ENCODE peak calls at places on chromosomes 7 and 10, in eight cellular contexts. Q is cardiac fibroblast, N is heart right ventricle, D is anterior cingulate cortex, Y is glomerular endothelial cell, V is left kidney, F is chondrocyte, U is AG08396. R is an unnamed sample.
A peak's percentile ranks its signal among the peaks of the same experiment; 100 is the strongest.

GRCh38 chr7:2523941-2524807 is 4.6 kb downstream of the LFNG start:
- DNase-seq in D (peak; percentile 80), N (peak; percentile 87), U (no peak), Q (peak; percentile 68), Y (no peak), F (no peak), V (peak; percentile 65), R (no peak)

GRCh38 chr7:12210179-12211053 is 678 bp upstream of the TMEM106B start:
- DNase-seq in Q (no peak), Y (peak; percentile 16), N (peak; percentile 6), V (peak; percentile 65), U (peak; percentile 7), F (no peak), D (no peak), R (no peak)

GRCh38 chr10:99711129-99711719 is 20.7 kb downstream of the COX15 start:
- DNase-seq in D (no peak), Q (peak; percentile 76), V (peak; percentile 70), N (peak; percentile 23), Y (peak; percentile 33), F (no peak), U (peak; percentile 28), R (no peak)

GRCh38 chr7:2821842-2822507 is 22.1 kb downstream of the GNA12 start:
- DNase-seq in Q (peak; percentile 95), F (no peak), N (no peak), Y (peak; percentile 51), V (no peak), D (no peak), U (peak; percentile 76), R (no peak)

GRCh38 chr7:107232568-107233090 is 63.8 kb downstream of the HBP1 start:
- DNase-seq in Y (no peak), Q (peak; percentile 27), F (no peak), V (no peak), N (no peak), D (no peak), U (peak; percentile 22), R (no peak)

GRCh38 chr10:37952926-37953325 is 23.5 kb downstream of the ZNF25 start:
- DNase-seq in V (no peak), Q (no peak), D (no peak), N (no peak), U (no peak), Y (no peak), F (no peak), R (no peak)

GRCh38 chr10:112475565-112476233 is 28.7 kb downstream of the VTI1A start:
- DNase-seq in F (no peak), D (no peak), V (no peak), Q (peak; percentile 32), Y (no peak), N (no peak), U (no peak), R (no peak)

GRCh38 chr7:75916685-75917634 is 2.0 kb downstream of the POR start:
- DNase-seq in V (no peak), F (no peak), Y (no peak), D (no peak), N (no peak), U (no peak), Q (no peak), R (no peak)

GRCh38 chr10:63114031-63114814 is 18.9 kb upstream of the NRBF2 start:
- DNase-seq in N (peak; percentile 74), V (no peak), U (peak; percentile 49), D (no peak), Y (no peak), F (no peak), Q (peak; percentile 98), R (no peak)

GRCh38 chr7:55083206-55083605 is 64.4 kb downstream of the EGFR start:
- DNase-seq in F (no peak), U (no peak), V (no peak), D (no peak), N (no peak), Y (no peak), Q (peak; percentile 66), R (no peak)

GRCh38 chr10:81943583-81943982 is 68.6 kb downstream of the NRG3 start:
- DNase-seq in U (no peak), N (no peak), Q (no peak), Y (no peak), F (no peak), D (no peak), V (no peak), R (no peak)

GRCh38 chr7:54719974-54720373 is 39.0 kb downstream of the SEC61G start:
- DNase-seq in Q (no peak), N (no peak), D (no peak), F (no peak), U (no peak), V (no peak), Y (no peak), R (no peak)

GRCh38 chr7:34090796-34091195 is 185.5 kb downstream of the BMPER start:
- DNase-seq in Y (no peak), V (no peak), D (no peak), F (no peak), Q (no peak), U (no peak), N (no peak), R (no peak)

GRCh38 chr7:36763084-36763807 is 39.0 kb upstream of the AOAH start:
- DNase-seq in N (no peak), V (peak; percentile 16), U (no peak), D (no peak), Q (no peak), F (no peak), Y (no peak), R (no peak)

GRCh38 chr10:72097448-72098300 is 9.3 kb upstream of the SPOCK2 start:
- DNase-seq in V (no peak), F (no peak), Y (peak; percentile 42), D (no peak), N (peak; percentile 36), U (peak; percentile 86), Q (peak; percentile 97), R (no peak)

GRCh38 chr10:115059301-115059898 is 33.8 kb upstream of the ATRNL1 start:
- DNase-seq in Q (no peak), Y (no peak), U (no peak), D (no peak), N (no peak), V (no peak), F (no peak), R (no peak)

GRCh38 chr10:125639846-125640245 is 43.1 kb downstream of the TEX36 start:
- DNase-seq in D (no peak), U (no peak), N (no peak), Q (no peak), F (no peak), Y (no peak), V (no peak), R (no peak)

GRCh38 chr7:114901771-114902170 is 20.1 kb upstream of the MDFIC start:
- DNase-seq in U (no peak), F (no peak), Q (peak; percentile 42), N (no peak), Y (no peak), D (no peak), V (no peak), R (no peak)

GRCh38 chr10:90168244-90168643 is 466.9 kb downstream of the KIF20B start:
- DNase-seq in Y (no peak), D (no peak), Q (peak; percentile 20), V (no peak), U (no peak), N (no peak), F (no peak), R (no peak)

GRCh38 chr10:123380491-123381085 is 226.4 kb downstream of the BUB3 start:
- DNase-seq in Y (no peak), D (no peak), Q (peak; percentile 43), F (no peak), U (no peak), N (no peak), V (peak; percentile 73), R (no peak)